ENCODE peak calls at places on chromosomes 4 and X, in five cellular contexts. S is neuronal stem cell, F is H9, E is mesenchymal stem cell, A is trophoblast cell. Y is an unnamed sample.

GRCh38 chr4:20684852-20685763 is 15.2 kb upstream of the PACRGL start:
- DNase-seq in S (no peak), F (no peak), E (peak; percentile 40), A (peak; percentile 70), Y (no peak)

GRCh38 chr4:8403173-8403753 is 37.3 kb downstream of the ACOX3 start:
- DNase-seq in S (peak; percentile 66), F (peak; percentile 77), E (peak; percentile 78), A (peak; percentile 89), Y (peak; percentile 33)

GRCh38 chrX:1462596-1463251 is 10.0 kb upstream of the ASMTL start:
- DNase-seq in S (no peak), F (no peak), E (peak; percentile 51), A (no peak), Y (peak; percentile 26)

GRCh38 chr4:22240814-22241213 is 275.1 kb downstream of the ADGRA3 start:
- DNase-seq in S (no peak), F (no peak), E (no peak), A (no peak), Y (no peak)

GRCh38 chr4:92163348-92163747 is 140.4 kb upstream of the GRID2 start:
- DNase-seq in S (no peak), F (no peak), E (no peak), A (peak; percentile 12), Y (no peak)

GRCh38 chrX:21972721-21973120 is 32.2 kb downstream of the SMS start:
- DNase-seq in S (no peak), F (no peak), E (peak; percentile 85), A (peak; percentile 87), Y (no peak)

GRCh38 chr4:10326075-10326474 is 131.2 kb downstream of the ZNF518B start:
- DNase-seq in S (no peak), F (no peak), E (no peak), A (no peak), Y (no peak)

GRCh38 chr4:3814026-3814570 is 47.9 kb downstream of the ADRA2C start:
- DNase-seq in S (no peak), F (no peak), E (no peak), A (no peak), Y (no peak)

GRCh38 chr4:77172336-77172735 is 15.3 kb downstream of the CCNG2 start:
- DNase-seq in S (no peak), F (no peak), E (peak; percentile 90), A (no peak), Y (no peak)

GRCh38 chrX:123155327-123155726 is 28.8 kb upstream of the GRIA3 start:
- DNase-seq in S (no peak), F (no peak), E (no peak), A (no peak), Y (no peak)

GRCh38 chrX:155662297-155662696 is 49.5 kb upstream of the TMLHE start:
- DNase-seq in S (no peak), F (no peak), E (peak; percentile 0), A (peak; percentile 29), Y (no peak)

GRCh38 chrX:56313308-56313707 is 81.2 kb downstream of the KLF8 start:
- DNase-seq in S (no peak), F (no peak), E (no peak), A (peak; percentile 4), Y (no peak)

GRCh38 chr4:156598138-156598681 is 373.4 kb downstream of the PDGFC start:
- DNase-seq in S (no peak), F (no peak), E (peak; percentile 97), A (no peak), Y (peak; percentile 3)

GRCh38 chrX:39398973-39399268 is 597.7 kb downstream of the MID1IP1 start:
- DNase-seq in S (no peak), F (no peak), E (no peak), A (no peak), Y (no peak)

GRCh38 chr4:56048621-56049427 is 100.1 kb downstream of the CEP135 start:
- DNase-seq in S (peak; percentile 73), F (peak; percentile 56), E (peak; percentile 66), A (peak; percentile 66), Y (peak; percentile 81)

GRCh38 chr4:110609044-110609750 is 13.7 kb downstream of the PITX2 start:
- DNase-seq in S (no peak), F (no peak), E (peak; percentile 52), A (no peak), Y (no peak)

GRCh38 chrX:137236837-137237236 is 203.0 kb upstream of the GPR101 start:
- DNase-seq in S (no peak), F (no peak), E (no peak), A (no peak), Y (no peak)

GRCh38 chrX:148871422-148872152 is 371.2 kb downstream of the AFF2 start:
- DNase-seq in S (no peak), F (no peak), E (no peak), A (peak; percentile 71), Y (no peak)

GRCh38 chr4:37685211-37685725 is 908 bp downstream of the RELL1 start:
- DNase-seq in S (no peak), F (no peak), E (peak; percentile 84), A (peak; percentile 24), Y (no peak)

GRCh38 chr4:16202598-16202997 is 23.7 kb downstream of the TAPT1 start:
- DNase-seq in S (no peak), F (no peak), E (no peak), A (no peak), Y (no peak)

GRCh38 chrX:126985960-126986359 is 166.4 kb downstream of the PRR32 start:
- DNase-seq in S (no peak), F (no peak), E (no peak), A (no peak), Y (no peak)

GRCh38 chrX:43882294-43882681 is at the start of gene MAOB:
- DNase-seq in S (peak; percentile 20), F (peak; percentile 45), E (no peak), A (peak; percentile 59), Y (no peak)

GRCh38 chr4:40423735-40424134 is 88.6 kb downstream of the CHRNA9 start:
- DNase-seq in S (no peak), F (no peak), E (peak; percentile 21), A (no peak), Y (no peak)

GRCh38 chr4:177441061-177441802 is 1.0 kb downstream of the AGA start:
- DNase-seq in S (no peak), F (no peak), E (peak; percentile 38), A (peak; percentile 40), Y (no peak)
- H2BK12ac ChIP-seq in S (no peak overlapping the region), F (no peak overlapping the region), E (no peak overlapping the region), A (no peak overlapping the region), Y (peak overlapping the region; percentile 51)

GRCh38 chr4:6527683-6528595 is 47.0 kb upstream of the MAN2B2 start:
- DNase-seq in S (no peak), F (no peak), E (no peak), A (no peak), Y (no peak)
- H2AK5ac ChIP-seq in S (peak overlapping the region; percentile 73), F (no peak overlapping the region), E (no peak overlapping the region), A (no peak overlapping the region), Y (no peak overlapping the region)

GRCh38 chr4:118417325-118417724 is 64.5 kb upstream of the PRSS12 start:
- DNase-seq in S (no peak), F (no peak), E (no peak), A (no peak), Y (no peak)
- H2BK12ac ChIP-seq in S (no peak overlapping the region), F (no peak overlapping the region), E (no peak overlapping the region), A (no peak overlapping the region), Y (no peak overlapping the region)

DNA sequence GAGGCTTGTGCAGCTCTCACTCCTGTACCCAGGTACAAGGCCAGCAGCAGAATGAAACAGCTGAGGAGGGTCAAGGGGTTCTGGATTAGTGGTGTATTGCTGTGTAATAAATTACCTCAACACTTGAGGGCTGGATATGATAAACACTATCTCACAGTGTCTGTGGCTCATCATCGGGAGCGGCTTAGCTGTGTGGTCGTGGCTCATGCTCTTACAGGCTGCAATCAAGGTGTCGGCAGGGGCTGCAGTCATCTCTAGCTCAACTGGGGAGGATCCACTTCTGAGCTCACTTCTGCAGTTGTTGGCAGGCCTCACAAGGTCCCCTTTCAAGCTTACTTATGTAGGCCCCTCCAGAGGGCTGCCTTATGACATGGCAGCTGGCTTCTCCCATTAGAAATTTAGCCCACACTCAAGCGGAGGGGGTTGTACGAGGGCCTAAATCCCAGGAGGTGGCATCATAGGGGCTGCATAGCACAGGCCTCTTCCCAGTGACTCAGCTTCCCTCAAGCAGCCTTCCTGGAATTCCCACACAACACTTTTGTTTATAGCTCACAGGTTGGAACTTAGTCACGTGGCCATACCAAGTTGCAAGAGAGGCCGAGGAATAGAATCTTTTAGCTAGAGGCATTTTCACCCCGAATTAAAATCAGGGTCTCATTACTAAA is 148.2 kb upstream of the RPS6KA3 start:
- DNase-seq in S (no peak), F (no peak), E (peak; percentile 50), A (peak; percentile 46), Y (no peak)
- H2AK5ac ChIP-seq in S (no peak overlapping the region), F (no peak overlapping the region), E (no peak overlapping the region), A (no peak overlapping the region), Y (no peak overlapping the region)

DNA sequence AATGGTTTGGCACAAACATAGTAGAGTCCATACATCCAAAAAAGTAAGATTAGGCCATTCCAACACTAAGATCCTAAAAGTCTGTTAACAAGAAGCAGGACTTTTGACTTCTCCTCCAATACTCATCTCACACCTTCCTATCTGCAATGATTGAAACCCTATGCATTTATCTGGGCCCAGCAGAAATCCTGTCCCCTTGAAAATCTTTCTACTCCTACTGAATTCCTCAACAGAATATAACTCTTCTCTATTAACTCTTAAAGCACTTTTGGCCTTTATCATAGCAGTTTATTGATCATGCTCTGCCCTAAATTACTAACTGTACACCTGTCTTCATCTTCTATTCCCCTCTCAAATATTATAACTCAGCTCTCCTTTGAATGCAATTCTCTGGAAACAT is 4.6 kb downstream of the G3BP2 start:
- DNase-seq in S (no peak), F (no peak), E (no peak), A (no peak), Y (no peak)
- H2BK12ac ChIP-seq in S (no peak overlapping the region), F (no peak overlapping the region), E (no peak overlapping the region), A (no peak overlapping the region), Y (no peak overlapping the region)

GRCh38 chrX:151225843-151226242 is 49.5 kb downstream of the GPR50 start:
- DNase-seq in S (no peak), F (no peak), E (no peak), A (no peak), Y (no peak)
- H2AK5ac ChIP-seq in S (no peak overlapping the region), F (no peak overlapping the region), E (no peak overlapping the region), A (no peak overlapping the region), Y (no peak overlapping the region)

DNA sequence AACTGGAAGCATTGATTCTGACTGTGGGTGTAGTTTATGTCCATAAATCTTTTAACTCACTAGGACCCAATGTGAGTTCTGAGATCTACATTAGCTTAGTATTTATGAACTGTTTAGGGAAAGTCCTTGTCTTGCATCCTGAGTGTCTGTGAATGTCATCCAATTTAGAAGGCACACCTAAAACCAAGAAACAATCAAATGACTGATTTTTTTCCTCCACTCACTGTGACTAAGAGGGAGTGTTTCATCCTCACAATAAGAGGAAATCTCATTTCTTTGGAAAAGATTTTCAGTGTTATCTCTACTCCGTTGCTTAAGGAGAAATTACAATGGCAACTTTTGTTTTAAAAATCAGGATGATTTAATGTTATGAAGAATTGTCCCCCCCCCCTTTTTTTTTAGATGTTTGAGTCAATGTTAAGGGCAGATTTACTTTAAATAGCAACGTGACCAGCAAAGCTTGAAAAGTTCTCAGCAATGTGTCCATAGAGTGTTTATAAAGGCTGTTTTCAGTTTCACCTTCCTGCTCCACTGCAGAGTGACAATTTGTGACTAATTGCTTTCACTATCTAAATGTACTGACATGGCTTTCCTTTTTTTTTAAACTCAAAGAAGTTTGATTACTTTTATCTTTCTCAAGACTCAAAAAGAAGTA is 173.0 kb downstream of the SPCS3 start:
- DNase-seq in S (no peak), F (no peak), E (peak; percentile 52), A (no peak), Y (no peak)
- H2BK12ac ChIP-seq in S (no peak overlapping the region), F (no peak overlapping the region), E (no peak overlapping the region), A (no peak overlapping the region), Y (no peak overlapping the region)

GRCh38 chr4:139247241-139247640 is 32.8 kb downstream of the MGARP start:
- DNase-seq in S (no peak), F (no peak), E (peak; percentile 47), A (peak; percentile 73), Y (no peak)
- H2AK5ac ChIP-seq in S (no peak overlapping the region), F (no peak overlapping the region), E (no peak overlapping the region), A (no peak overlapping the region), Y (no peak overlapping the region)

GRCh38 chrX:50799531-50799961 is 14.4 kb downstream of the SHROOM4 start:
- DNase-seq in S (no peak), F (no peak), E (peak; percentile 89), A (peak; percentile 30), Y (no peak)
- H2BK12ac ChIP-seq in S (no peak overlapping the region), F (no peak overlapping the region), E (no peak overlapping the region), A (peak overlapping the region; percentile 90), Y (no peak overlapping the region)